ENCODE peak calls at places on chromosomes 1 and 21, in eight cellular contexts. L is ovary, B is H1, N is A549, O is SK-N-SH, K is stomach, E is upper lobe of left lung, X is K562. Y is an unnamed sample.

GRCh38 chr1:81802601-81803422 is 2.1 kb downstream of the ADGRL2 start:
- DNase-seq in B (no peak), O (peak; percentile 77), K (peak; percentile 69), X (no peak), N (no peak), E (peak; percentile 40), L (peak; percentile 85), Y (peak; percentile 51)

GRCh38 chr1:180911640-180912161 is 996 bp upstream of the KIAA1614 start:
- DNase-seq in E (no peak), K (no peak), N (no peak), X (no peak), O (peak; percentile 28), L (no peak), B (no peak), Y (no peak)

GRCh38 chr1:52142220-52143153 is 598 bp downstream of the ZFYVE9 start:
- DNase-seq in E (peak; percentile 35), X (peak; percentile 62), N (no peak), O (peak; percentile 82), L (peak; percentile 65), B (peak; percentile 19), K (peak; percentile 48), Y (peak; percentile 19)

GRCh38 chr1:205917466-205918248 is 25.6 kb downstream of the SLC26A9 start:
- DNase-seq in X (no peak), L (no peak), N (no peak), B (no peak), E (peak; percentile 8), O (no peak), K (no peak), Y (no peak)

GRCh38 chr21:45128613-45129226 is 54.3 kb downstream of the ADARB1 start:
- DNase-seq in K (peak; percentile 76), O (peak; percentile 87), E (peak; percentile 78), B (peak; percentile 29), N (peak; percentile 50), X (peak; percentile 35), L (no peak), Y (peak; percentile 43)

GRCh38 chr1:117014209-117014608 is 12.6 kb downstream of the CD101 start:
- DNase-seq in K (no peak), L (no peak), X (no peak), B (no peak), O (no peak), E (no peak), N (no peak), Y (no peak)

GRCh38 chr1:236063919-236064673 is 794 bp downstream of the NID1 start:
- DNase-seq in X (no peak), O (peak; percentile 73), E (peak; percentile 24), K (peak; percentile 64), B (no peak), L (peak; percentile 77), N (peak; percentile 43), Y (peak; percentile 52)

GRCh38 chr1:151311589-151312331 is 15.5 kb downstream of the PI4KB start:
- DNase-seq in N (peak; percentile 99), L (peak; percentile 72), E (peak; percentile 84), B (no peak), K (peak; percentile 67), X (peak; percentile 97), O (peak; percentile 30), Y (peak; percentile 85)

GRCh38 chr1:110976089-110976488 is 12.4 kb upstream of the LRIF1 start:
- DNase-seq in X (no peak), L (no peak), N (no peak), O (no peak), E (no peak), K (no peak), B (no peak), Y (no peak)

GRCh38 chr1:67013573-67013972 is 40.4 kb downstream of the SLC35D1 start:
- DNase-seq in O (no peak), B (no peak), K (no peak), X (peak; percentile 40), L (no peak), E (no peak), N (peak; percentile 3), Y (no peak)

GRCh38 chr1:116494745-116495144 is 76.1 kb downstream of the CD58 start:
- DNase-seq in O (no peak), L (no peak), N (no peak), B (no peak), X (no peak), K (no peak), E (no peak), Y (no peak)

GRCh38 chr1:152035406-152036315 is 1.1 kb downstream of the S100A11 start:
- DNase-seq in K (no peak), N (peak; percentile 59), O (no peak), X (peak; percentile 68), E (no peak), L (no peak), B (no peak), Y (no peak)

GRCh38 chr1:179366093-179366800 is 476 bp downstream of the AXDND1 start:
- DNase-seq in O (no peak), X (no peak), L (no peak), K (no peak), E (no peak), B (peak; percentile 2), N (peak; percentile 9), Y (no peak)

GRCh38 chr1:29425656-29426055 is 189.3 kb downstream of the PTPRU start:
- DNase-seq in L (no peak), E (no peak), B (no peak), K (no peak), N (no peak), X (peak; percentile 51), O (no peak), Y (no peak)

GRCh38 chr1:81414417-81415087 is 386.2 kb upstream of the ADGRL2 start:
- DNase-seq in K (peak; percentile 82), B (peak; percentile 57), X (peak; percentile 9), O (peak; percentile 31), N (peak; percentile 11), L (peak; percentile 83), E (peak; percentile 64), Y (peak; percentile 78)

GRCh38 chr1:61053712-61054608 is 28.4 kb upstream of the NFIA start:
- DNase-seq in L (peak; percentile 45), X (peak; percentile 84), B (no peak), E (peak; percentile 43), N (no peak), K (peak; percentile 34), O (peak; percentile 74), Y (peak; percentile 17)

GRCh38 chr1:98119793-98120192 is 199.0 kb upstream of the DPYD start:
- DNase-seq in N (no peak), K (peak; percentile 27), L (no peak), B (no peak), X (no peak), O (no peak), E (no peak), Y (no peak)

GRCh38 chr1:17717595-17717994 is 37.5 kb upstream of the ACTL8 start:
- DNase-seq in O (no peak), K (no peak), L (no peak), B (no peak), N (no peak), X (no peak), E (no peak), Y (no peak)

GRCh38 chr1:2840036-2840809 is 38.7 kb upstream of the TTC34 start:
- DNase-seq in E (no peak), B (no peak), N (no peak), X (peak; percentile 14), O (no peak), K (no peak), L (no peak), Y (no peak)

GRCh38 chr1:56644941-56645662 is at the start of gene PRKAA2:
- DNase-seq in X (no peak), K (peak; percentile 48), N (peak; percentile 21), B (no peak), L (peak; percentile 62), E (no peak), O (peak; percentile 91), Y (no peak)

GRCh38 chr1:237012789-237013383 is 8.6 kb upstream of the MT1HL1 start:
- DNase-seq in O (peak; percentile 28), X (peak; percentile 86), L (peak; percentile 21), K (peak; percentile 80), E (peak; percentile 83), N (peak; percentile 59), B (no peak), Y (no peak)

GRCh38 chr1:57215175-57215574 is 208.7 kb downstream of the DAB1 start:
- DNase-seq in B (no peak), L (no peak), E (no peak), O (no peak), N (no peak), X (no peak), K (no peak), Y (no peak)

GRCh38 chr1:205438213-205439158 is 16.6 kb upstream of the LEMD1 start:
- DNase-seq in E (peak; percentile 82), X (peak; percentile 75), O (peak; percentile 83), K (peak; percentile 89), B (no peak), N (peak; percentile 83), L (peak; percentile 91), Y (peak; percentile 52)

DNA sequence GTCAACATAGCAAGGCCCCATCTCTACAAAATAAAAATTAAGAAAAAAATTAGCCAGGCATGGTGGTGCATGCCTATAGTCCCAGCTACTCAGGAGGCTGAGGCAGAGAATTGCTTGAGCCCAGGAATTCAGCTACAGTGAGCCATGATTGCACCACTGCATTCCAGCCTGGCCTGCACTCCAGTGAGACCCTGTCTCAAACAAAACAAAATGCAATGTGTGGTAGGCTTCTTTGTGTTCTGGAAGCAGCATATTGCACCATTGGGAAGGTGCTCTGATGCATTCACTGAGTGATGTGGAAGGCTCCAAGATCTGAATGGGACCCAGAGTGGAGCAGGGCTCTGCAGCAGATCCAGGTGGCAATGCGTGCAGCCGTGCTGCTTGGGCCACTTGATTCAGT is 99.6 kb upstream of the COG2 start:
- DNase-seq in N (no peak), E (no peak), L (no peak), K (no peak), X (no peak), B (no peak), O (no peak), Y (no peak)
- TF ChIP-seq EP300 in N (no peak), E (no peak), L (no peak), K (no peak), X (no peak), B (no peak), O (no peak), Y (no peak)

GRCh38 chr1:155934097-155934932 is at the start of gene KHDC4:
- DNase-seq in B (peak; percentile 96), L (peak; percentile 94), O (peak; percentile 89), E (peak; percentile 96), N (peak; percentile 97), K (peak; percentile 97), X (peak; percentile 99), Y (peak; percentile 91)
- TF ChIP-seq CTCF in B (no peak), L (peak; percentile 29), O (no peak), E (peak; percentile 40), N (no peak), K (no peak), X (peak; percentile 26), Y (peak; percentile 14)

GRCh38 chr1:15684042-15684461 is at the start of gene PLEKHM2:
- DNase-seq in K (peak; percentile 56), X (peak; percentile 72), L (peak; percentile 63), B (no peak), O (peak; percentile 93), E (peak; percentile 40), N (peak; percentile 38), Y (no peak)
- TF ChIP-seq EP300 in K (no peak), X (no peak), L (no peak), B (no peak), O (no peak), E (no peak), N (no peak), Y (no peak)

DNA sequence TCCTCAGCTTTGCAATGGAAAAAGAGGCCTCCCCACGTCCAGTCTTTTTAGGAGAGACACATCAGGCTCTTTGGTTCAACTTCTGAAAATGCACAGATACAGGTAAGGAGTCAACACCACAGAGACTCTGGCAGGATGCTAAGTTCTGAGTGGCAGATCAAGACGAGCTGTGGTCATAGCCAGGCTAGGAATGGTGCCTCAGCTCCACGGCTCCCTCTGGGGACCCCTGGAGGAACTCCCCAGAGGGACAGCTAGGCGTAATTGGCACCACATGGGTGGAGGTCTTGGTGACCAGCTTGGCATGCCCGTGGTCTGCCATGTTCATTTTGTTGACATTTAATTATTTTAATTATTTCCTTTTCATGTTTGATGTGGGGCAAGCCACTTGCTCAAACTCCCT is 206.1 kb downstream of the KAZN start:
- DNase-seq in K (no peak), N (peak; percentile 11), L (no peak), O (peak; percentile 40), B (peak; percentile 19), E (no peak), X (peak; percentile 68), Y (no peak)
- TF ChIP-seq CTCF in K (no peak), N (no peak), L (no peak), O (no peak), B (peak; percentile 80), E (no peak), X (peak; percentile 79), Y (no peak)